ENCODE peak calls at places on chromosomes 4 and X, in seven cellular contexts. One of them, this sample, is unnamed.

GRCh38 chr4:89539374-89539773 is 231.8 kb upstream of the GPRIN3 start:
- DNase-seq in fibroblast of the conjunctiva: no peak
- DNase-seq in ascending aorta: no peak
- DNase-seq in caudate nucleus: no peak
- DNase-seq in endothelial cell: no peak
- DNase-seq in SW480: no peak
- DNase-seq in iPS DF 19.7: no peak
- DNase-seq in this sample: peak; percentile 67

GRCh38 chr4:2823301-2823670 is 20.4 kb upstream of the ADD1 start:
- DNase-seq in fibroblast of the conjunctiva: no peak
- DNase-seq in ascending aorta: no peak
- DNase-seq in caudate nucleus: no peak
- DNase-seq in endothelial cell: no peak
- DNase-seq in SW480: no peak
- DNase-seq in iPS DF 19.7: no peak
- DNase-seq in this sample: no peak

GRCh38 chrX:107742754-107743191 is 32.8 kb downstream of the TSC22D3 start:
- DNase-seq in fibroblast of the conjunctiva: no peak
- DNase-seq in ascending aorta: no peak
- DNase-seq in caudate nucleus: no peak
- DNase-seq in endothelial cell: no peak
- DNase-seq in SW480: no peak
- DNase-seq in iPS DF 19.7: no peak
- DNase-seq in this sample: no peak

GRCh38 chrX:24184018-24184417 is 34.5 kb downstream of the ZFX start:
- DNase-seq in fibroblast of the conjunctiva: no peak
- DNase-seq in ascending aorta: no peak
- DNase-seq in caudate nucleus: no peak
- DNase-seq in endothelial cell: no peak
- DNase-seq in SW480: no peak
- DNase-seq in iPS DF 19.7: no peak
- DNase-seq in this sample: no peak

GRCh38 chr4:76867880-76868655 is 29.9 kb downstream of the SOWAHB start:
- DNase-seq in fibroblast of the conjunctiva: no peak
- DNase-seq in ascending aorta: no peak
- DNase-seq in caudate nucleus: no peak
- DNase-seq in endothelial cell: no peak
- DNase-seq in SW480: peak; percentile 57
- DNase-seq in iPS DF 19.7: peak; percentile 12
- DNase-seq in this sample: no peak

GRCh38 chr4:83561381-83561780 is 25.5 kb downstream of the GPAT3 start:
- DNase-seq in fibroblast of the conjunctiva: peak; percentile 32
- DNase-seq in ascending aorta: no peak
- DNase-seq in caudate nucleus: no peak
- DNase-seq in endothelial cell: no peak
- DNase-seq in SW480: peak; percentile 85
- DNase-seq in iPS DF 19.7: no peak
- DNase-seq in this sample: no peak

GRCh38 chr4:100414016-100414790 is 103.6 kb downstream of the EMCN start:
- DNase-seq in fibroblast of the conjunctiva: no peak
- DNase-seq in ascending aorta: no peak
- DNase-seq in caudate nucleus: no peak
- DNase-seq in endothelial cell: no peak
- DNase-seq in SW480: no peak
- DNase-seq in iPS DF 19.7: no peak
- DNase-seq in this sample: no peak

GRCh38 chr4:94325835-94326234 is 16.8 kb downstream of the HPGDS start:
- DNase-seq in fibroblast of the conjunctiva: no peak
- DNase-seq in ascending aorta: no peak
- DNase-seq in caudate nucleus: no peak
- DNase-seq in endothelial cell: no peak
- DNase-seq in SW480: no peak
- DNase-seq in iPS DF 19.7: no peak
- DNase-seq in this sample: no peak